ENCODE peak calls at places on chromosomes 3 and 15, in five cellular contexts. G, Z, S, Q and C are unnamed samples.

GRCh38 chr3:45914362-45915077 is 28.2 kb downstream of the CCR9 start:
- DNase-seq in Z (no peak), Q (no peak), S (no peak), G (no peak), C (no peak)

GRCh38 chr15:36161781-36162212 is 417.6 kb upstream of the CDIN1 start:
- DNase-seq in Q (no peak), S (no peak), Z (peak), G (peak), C (peak)

GRCh38 chr3:98733055-98733777 is 29.9 kb upstream of the ST3GAL6 start:
- DNase-seq in S (peak), Q (peak), Z (peak), G (peak), C (no peak)

GRCh38 chr3:64808056-64808455 is 120.3 kb upstream of the ADAMTS9 start:
- DNase-seq in S (no peak), G (no peak), Z (no peak), Q (no peak), C (no peak)

GRCh38 chr15:98805434-98806274 is 157.3 kb downstream of the IGF1R start:
- DNase-seq in S (no peak), Z (peak), G (no peak), Q (no peak), C (no peak)

GRCh38 chr15:99718421-99718820 is 14.8 kb downstream of the LYSMD4 start:
- DNase-seq in Z (no peak), S (no peak), Q (no peak), G (no peak), C (no peak)

GRCh38 chr3:77321646-77322045 is 281.7 kb downstream of the ROBO2 start:
- DNase-seq in S (no peak), Z (no peak), G (no peak), Q (no peak), C (no peak)

GRCh38 chr3:163785693-163786092 is 1292.6 kb downstream of the SI start:
- DNase-seq in Q (no peak), S (no peak), G (no peak), Z (peak), C (no peak)

GRCh38 chr15:48520376-48521155 is 124.9 kb downstream of the FBN1 start:
- DNase-seq in G (no peak), Z (peak), Q (no peak), S (no peak), C (no peak)

GRCh38 chr15:70870066-70870465 is 16.1 kb upstream of the LARP6 start:
- DNase-seq in S (no peak), Q (no peak), Z (peak), G (no peak), C (peak)

GRCh38 chr3:195582947-195583346 is 793 bp downstream of the APOD start:
- DNase-seq in Z (peak), S (no peak), G (no peak), Q (no peak), C (peak)
- TF ChIP-seq CTCF in Z (peak), S (peak), G (no peak), Q (no peak), C (peak)

DNA sequence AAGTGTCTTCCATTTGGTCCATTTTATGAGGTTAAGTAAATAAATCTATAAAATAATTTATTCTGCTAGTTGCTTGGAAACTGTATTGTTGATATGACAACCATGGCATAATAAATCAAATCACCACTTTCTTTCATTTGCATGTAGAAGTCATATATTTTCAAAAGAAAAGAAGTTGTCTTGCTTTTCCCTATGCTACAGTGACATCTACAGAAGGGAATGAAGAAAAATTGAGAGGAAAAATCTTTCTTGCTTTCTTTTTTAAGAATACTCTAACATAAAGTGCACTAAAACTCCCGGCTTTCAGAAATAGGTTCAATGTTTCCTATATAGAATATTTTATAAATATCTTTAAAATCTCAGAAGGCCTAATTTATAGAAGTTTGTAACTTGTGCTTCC is 228.4 kb downstream of the ZBBX start:
- DNase-seq in Q (no peak), S (no peak), G (no peak), Z (no peak), C (no peak)
- H3K4me3 ChIP-seq in Q (no peak), S (no peak), G (no peak), Z (no peak), C (no peak)

GRCh38 chr3:143040264-143040879 is 39.0 kb downstream of the U2SURP start:
- DNase-seq in G (no peak), Z (peak), Q (no peak), S (no peak), C (peak)
- TF ChIP-seq CTCF in G (peak), Z (peak), Q (peak), S (peak), C (peak)

GRCh38 chr3:13013595-13013993 is 59.6 kb downstream of the IQSEC1 start:
- DNase-seq in S (no peak), Z (no peak), G (no peak), Q (no peak), C (no peak)
- H3K4me3 ChIP-seq in S (no peak), Z (no peak), G (no peak), Q (no peak), C (no peak)

DNA sequence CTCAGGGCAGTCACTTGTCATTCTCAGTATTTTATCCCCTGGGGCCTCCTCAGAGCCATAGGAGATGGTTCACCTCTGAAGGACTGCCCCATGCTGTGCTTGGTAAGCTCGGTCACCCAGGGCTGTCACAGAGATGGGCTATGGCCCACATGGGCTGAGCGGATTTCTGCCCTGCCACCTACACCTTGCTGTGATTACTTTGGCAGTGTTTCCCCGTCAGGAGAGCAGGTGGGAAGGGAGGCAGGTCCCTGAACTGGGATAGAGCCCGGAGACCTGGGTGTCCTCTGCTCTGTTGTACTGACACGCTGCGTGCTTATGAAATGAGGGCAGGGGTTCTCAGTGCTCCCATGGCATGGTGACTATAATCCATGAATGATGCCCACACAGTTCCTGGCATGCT is 48.9 kb downstream of the APBA2 start:
- DNase-seq in G (no peak), Z (no peak), Q (no peak), S (peak), C (no peak)
- TF ChIP-seq CTCF in G (no peak), Z (no peak), Q (no peak), S (no peak), C (no peak)

GRCh38 chr3:121895121-121895520 is 920 bp downstream of the SLC15A2 start:
- DNase-seq in Z (no peak), S (no peak), G (no peak), Q (no peak), C (no peak)
- H3K4me3 ChIP-seq in Z (no peak), S (peak), G (no peak), Q (no peak), C (no peak)

DNA sequence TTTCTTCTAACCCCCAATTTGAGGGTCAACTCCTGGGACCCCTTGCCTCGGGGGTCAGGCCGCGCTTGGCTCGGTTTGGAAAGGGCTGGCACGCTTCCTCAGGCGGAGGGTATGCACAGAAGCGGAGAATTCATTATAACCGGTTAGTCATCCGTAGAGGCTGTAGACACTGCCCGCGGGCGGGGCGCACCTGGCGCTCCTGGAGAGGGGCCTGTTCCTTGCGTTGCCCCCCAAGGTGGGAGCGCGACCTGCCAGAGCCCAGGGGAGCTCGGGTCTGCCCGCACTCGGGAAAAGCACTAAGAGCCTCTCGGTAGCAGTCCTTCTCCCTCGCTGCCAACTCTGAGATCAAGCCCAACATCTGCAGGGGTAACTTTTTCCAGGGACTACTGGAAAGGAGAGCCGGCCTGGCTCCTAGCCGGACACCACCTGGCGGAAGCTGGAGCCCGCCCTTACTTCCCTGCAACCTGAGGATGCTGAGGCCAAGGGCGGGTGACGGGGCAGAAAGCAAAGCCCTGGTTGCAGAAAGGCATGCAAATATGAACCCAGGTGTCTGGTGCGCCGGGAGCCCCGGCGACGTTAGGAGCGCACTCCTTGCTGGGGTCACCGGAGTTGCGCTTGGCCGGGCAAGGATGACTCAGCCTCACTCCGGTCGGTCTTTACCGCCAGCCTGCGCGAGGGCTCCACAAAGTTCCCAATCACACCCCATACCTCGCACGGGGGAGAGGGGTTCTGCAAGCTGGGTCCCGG is 1.5 kb upstream of the CACNA2D3 start:
- DNase-seq in Q (no peak), Z (peak), S (no peak), G (peak), C (no peak)
- TF ChIP-seq CTCF in Q (no peak), Z (no peak), S (no peak), G (no peak), C (no peak)

DNA sequence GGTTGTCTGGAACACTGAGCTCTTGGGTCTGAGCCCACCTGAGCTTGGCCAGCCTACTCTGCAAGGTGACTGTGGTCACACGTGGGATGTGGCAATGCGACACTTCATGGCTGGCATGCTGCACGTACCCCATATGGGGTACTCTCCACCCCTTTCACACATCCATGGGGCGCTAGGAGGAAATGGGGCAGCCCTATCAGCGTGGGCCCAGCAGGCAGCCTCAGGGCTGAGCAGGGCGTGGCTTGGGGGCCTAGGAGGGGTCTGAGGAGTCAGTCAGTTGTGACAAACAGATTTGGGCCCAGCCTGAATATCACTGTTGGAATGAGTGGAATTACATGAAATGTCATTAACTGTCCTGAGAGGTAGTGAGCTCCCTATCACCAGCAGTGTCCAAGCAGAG is 82.3 kb upstream of the LINGO1 start:
- DNase-seq in Z (no peak), Q (no peak), S (no peak), G (no peak), C (no peak)
- H3K4me3 ChIP-seq in Z (no peak), Q (no peak), S (no peak), G (no peak), C (no peak)

GRCh38 chr3:188052229-188052965 is 101.6 kb upstream of the LPP start:
- DNase-seq in Q (peak), Z (peak), G (peak), S (peak), C (peak)
- TF ChIP-seq CTCF in Q (no peak), Z (peak), G (no peak), S (peak), C (peak)

GRCh38 chr15:73601449-73602425 is 31.5 kb downstream of the NPTN start:
- DNase-seq in Z (peak), S (peak), G (peak), Q (peak), C (peak)
- H3K4me3 ChIP-seq in Z (no peak), S (no peak), G (no peak), Q (no peak), C (no peak)